ENCODE peak calls at places on chromosomes 13 and 19, in ten cellular contexts. E, P, Q, K, W, U, H, C, A and M are unnamed samples.

GRCh38 chr19:13138916-13139198 is 11.3 kb downstream of the STX10 start:
- DNase-seq in E (no peak), P (no peak), Q (no peak), K (no peak), W (no peak), U (no peak), H (no peak), C (no peak), A (no peak), M (no peak)

GRCh38 chr19:31595521-31595920 is 246.3 kb upstream of the TSHZ3 start:
- DNase-seq in E (peak), P (no peak), Q (no peak), K (no peak), W (no peak), U (no peak), H (no peak), C (no peak), A (no peak), M (no peak)

GRCh38 chr13:95083758-95084157 is 217.5 kb downstream of the ABCC4 start:
- DNase-seq in E (no peak), P (no peak), Q (no peak), K (peak), W (peak), U (no peak), H (peak), C (peak), A (no peak), M (no peak)

GRCh38 chr19:40596608-40597328 is 4.4 kb upstream of the LTBP4 start:
- DNase-seq in E (no peak), P (no peak), Q (peak), K (no peak), W (peak), U (no peak), H (no peak), C (no peak), A (peak), M (peak)

GRCh38 chr13:19862511-19863313 is 737 bp downstream of the ZMYM5 start:
- DNase-seq in E (no peak), P (peak), Q (peak), K (peak), W (peak), U (no peak), H (no peak), C (no peak), A (peak), M (peak)

GRCh38 chr19:16442386-16443276 is 29.1 kb downstream of the EPS15L1 start:
- DNase-seq in E (no peak), P (no peak), Q (peak), K (no peak), W (no peak), U (no peak), H (no peak), C (no peak), A (peak), M (no peak)

GRCh38 chr13:87821512-87821911 is 150.3 kb downstream of the SLITRK5 start:
- DNase-seq in E (no peak), P (no peak), Q (no peak), K (no peak), W (no peak), U (no peak), H (no peak), C (no peak), A (no peak), M (no peak)

GRCh38 chr19:2274937-2275535 is 6.9 kb downstream of the PEAK3 start:
- DNase-seq in E (no peak), P (peak), Q (peak), K (peak), W (peak), U (no peak), H (no peak), C (peak), A (peak), M (peak)

GRCh38 chr19:5805465-5806132 is 732 bp downstream of the NRTN start:
- DNase-seq in E (no peak), P (peak), Q (peak), K (peak), W (peak), U (no peak), H (no peak), C (no peak), A (peak), M (peak)

GRCh38 chr13:34719060-34719875 is 222.8 kb upstream of the NBEA start:
- DNase-seq in E (no peak), P (no peak), Q (no peak), K (no peak), W (no peak), U (no peak), H (no peak), C (no peak), A (no peak), M (no peak)

GRCh38 chr19:46082728-46083050 is 41.8 kb downstream of the IGFL3 start:
- DNase-seq in E (no peak), P (no peak), Q (no peak), K (peak), W (peak), U (no peak), H (no peak), C (peak), A (no peak), M (no peak)

GRCh38 chr13:41017744-41018582 is 1.2 kb downstream of the ELF1 start:
- DNase-seq in E (no peak), P (no peak), Q (no peak), K (no peak), W (no peak), U (no peak), H (no peak), C (no peak), A (no peak), M (no peak)

GRCh38 chr13:27624071-27624470 is 2.4 kb downstream of the POLR1D start:
- DNase-seq in E (no peak), P (no peak), Q (no peak), K (no peak), W (no peak), U (no peak), H (no peak), C (no peak), A (peak), M (no peak)

GRCh38 chr19:2270572-2271515 is 11.1 kb downstream of the PEAK3 start:
- DNase-seq in E (peak), P (peak), Q (peak), K (peak), W (peak), U (peak), H (no peak), C (peak), A (peak), M (peak)

GRCh38 chr13:21657538-21657937 is 13.3 kb upstream of the FGF9 start:
- DNase-seq in E (no peak), P (no peak), Q (no peak), K (peak), W (peak), U (no peak), H (no peak), C (peak), A (no peak), M (no peak)

GRCh38 chr13:39185326-39185725 is 147.1 kb downstream of the NHLRC3 start:
- DNase-seq in E (no peak), P (no peak), Q (no peak), K (no peak), W (no peak), U (no peak), H (no peak), C (no peak), A (no peak), M (no peak)

GRCh38 chr19:39265321-39265916 is 2.8 kb upstream of the IFNL2 start:
- DNase-seq in E (no peak), P (no peak), Q (no peak), K (no peak), W (no peak), U (no peak), H (no peak), C (no peak), A (no peak), M (peak)

GRCh38 chr13:112182831-112183543 is 116.0 kb downstream of the SOX1 start:
- DNase-seq in E (no peak), P (no peak), Q (no peak), K (no peak), W (peak), U (no peak), H (no peak), C (no peak), A (no peak), M (no peak)

GRCh38 chr13:95833713-95834112 is 156.8 kb downstream of the DNAJC3 start:
- DNase-seq in E (no peak), P (no peak), Q (no peak), K (peak), W (peak), U (no peak), H (no peak), C (peak), A (no peak), M (no peak)

GRCh38 chr19:13143135-13143534 is 7.0 kb downstream of the STX10 start:
- DNase-seq in E (no peak), P (no peak), Q (no peak), K (no peak), W (peak), U (no peak), H (peak), C (peak), A (no peak), M (no peak)

GRCh38 chr19:2288743-2289713 is 7.1 kb upstream of the PEAK3 start:
- DNase-seq in E (no peak), P (no peak), Q (no peak), K (no peak), W (no peak), U (no peak), H (no peak), C (no peak), A (no peak), M (no peak)

GRCh38 chr13:80989241-80989640 is 648.3 kb upstream of the SPRY2 start:
- DNase-seq in E (no peak), P (no peak), Q (no peak), K (no peak), W (peak), U (no peak), H (no peak), C (no peak), A (no peak), M (no peak)

GRCh38 chr13:97976551-97977375 is 23.3 kb downstream of the IPO5 start:
- DNase-seq in E (no peak), P (no peak), Q (peak), K (peak), W (peak), U (no peak), H (no peak), C (no peak), A (peak), M (peak)

GRCh38 chr13:27281420-27281819 is 10.8 kb downstream of the RASL11A start:
- DNase-seq in E (no peak), P (no peak), Q (no peak), K (no peak), W (peak), U (no peak), H (no peak), C (no peak), A (no peak), M (no peak)

GRCh38 chr13:33445024-33445423 is 159.5 kb upstream of the STARD13 start:
- DNase-seq in E (no peak), P (no peak), Q (no peak), K (no peak), W (no peak), U (no peak), H (no peak), C (no peak), A (no peak), M (no peak)

GRCh38 chr13:30847697-30848307 is 58.3 kb upstream of the MEDAG start:
- DNase-seq in E (no peak), P (no peak), Q (peak), K (no peak), W (peak), U (no peak), H (peak), C (peak), A (no peak), M (no peak)

GRCh38 chr13:45121421-45121820 is 1.1 kb downstream of the GTF2F2 start:
- DNase-seq in E (no peak), P (no peak), Q (no peak), K (peak), W (peak), U (no peak), H (no peak), C (no peak), A (no peak), M (peak)

GRCh38 chr19:38273499-38273898 is 9.1 kb downstream of the SPINT2 start:
- DNase-seq in E (no peak), P (no peak), Q (no peak), K (no peak), W (no peak), U (no peak), H (no peak), C (no peak), A (peak), M (no peak)

GRCh38 chr19:29541473-29542253 is 15.9 kb downstream of the VSTM2B start:
- DNase-seq in E (no peak), P (no peak), Q (no peak), K (no peak), W (no peak), U (no peak), H (no peak), C (no peak), A (no peak), M (no peak)

GRCh38 chr19:15107056-15108010 is at the start of gene SYDE1:
- DNase-seq in E (no peak), P (peak), Q (peak), K (peak), W (peak), U (no peak), H (no peak), C (peak), A (peak), M (peak)

DNA sequence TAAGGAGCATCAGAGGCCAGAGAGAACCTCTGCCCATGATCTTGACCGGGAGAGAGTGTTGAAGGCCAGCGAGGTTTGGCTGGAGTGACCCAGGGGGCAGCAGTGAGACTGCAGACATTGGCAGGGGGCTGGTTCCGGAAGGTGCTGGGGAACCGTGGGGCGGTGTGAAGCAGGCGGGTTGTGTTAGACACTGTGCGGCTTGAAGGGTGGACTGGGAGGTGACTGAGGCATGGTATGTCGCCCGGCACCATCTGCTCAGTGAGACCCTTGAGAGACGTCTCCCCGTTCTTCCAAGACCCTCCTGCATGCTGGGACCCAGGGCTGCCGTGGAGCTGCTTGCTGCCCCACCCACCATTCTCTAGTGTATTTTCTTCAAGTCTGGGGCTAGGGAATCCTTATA is 24.6 kb downstream of the CARM1 start:
- DNase-seq in E (no peak), P (no peak), Q (no peak), K (no peak), W (no peak), U (no peak), H (no peak), C (no peak), A (no peak), M (no peak)
- TF ChIP-seq CTCF in E (no peak), P (no peak), Q (no peak), K (no peak), W (no peak), U (no peak), H (peak), C (no peak), A (no peak), M (no peak)

GRCh38 chr13:61286148-61286745 is 129.4 kb downstream of the PCDH20 start:
- DNase-seq in E (no peak), P (peak), Q (no peak), K (no peak), W (no peak), U (no peak), H (no peak), C (no peak), A (no peak), M (no peak)
- TF ChIP-seq CTCF in E (peak), P (no peak), Q (peak), K (no peak), W (no peak), U (no peak), H (no peak), C (no peak), A (no peak), M (no peak)

DNA sequence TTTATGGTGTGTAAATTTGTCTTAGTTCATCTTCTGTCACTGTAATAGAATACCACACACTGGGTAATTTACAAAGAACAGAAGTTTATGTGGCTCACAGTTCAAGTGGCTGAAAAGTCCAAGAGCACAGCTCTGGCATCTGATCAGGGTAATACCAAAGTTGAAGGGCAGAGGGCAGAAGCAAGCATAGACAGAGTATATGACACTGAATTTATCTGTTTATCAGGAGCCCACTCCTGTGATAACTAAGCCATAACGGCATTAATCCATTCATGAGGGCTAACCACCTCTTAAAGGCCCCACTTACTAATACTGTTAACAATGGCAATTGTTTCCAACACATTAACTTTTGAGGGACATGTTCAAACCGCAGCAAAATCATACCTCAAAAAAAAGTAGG is 4.0 kb upstream of the RFXAP start:
- DNase-seq in E (no peak), P (peak), Q (no peak), K (no peak), W (peak), U (no peak), H (no peak), C (no peak), A (no peak), M (no peak)
- TF ChIP-seq CTCF in E (peak), P (peak), Q (no peak), K (peak), W (peak), U (no peak), H (peak), C (no peak), A (no peak), M (peak)

GRCh38 chr13:107141767-107142166 is 573.8 kb upstream of the ARGLU1 start:
- DNase-seq in E (no peak), P (no peak), Q (no peak), K (no peak), W (no peak), U (no peak), H (no peak), C (no peak), A (no peak), M (no peak)

GRCh38 chr13:107138987-107139386 is 571.0 kb upstream of the ARGLU1 start:
- DNase-seq in E (no peak), P (no peak), Q (peak), K (no peak), W (no peak), U (no peak), H (no peak), C (no peak), A (no peak), M (no peak)

GRCh38 chr13:107138468-107138867 is 570.5 kb upstream of the ARGLU1 start:
- DNase-seq in E (no peak), P (no peak), Q (no peak), K (no peak), W (peak), U (no peak), H (no peak), C (no peak), A (no peak), M (no peak)

DNA sequence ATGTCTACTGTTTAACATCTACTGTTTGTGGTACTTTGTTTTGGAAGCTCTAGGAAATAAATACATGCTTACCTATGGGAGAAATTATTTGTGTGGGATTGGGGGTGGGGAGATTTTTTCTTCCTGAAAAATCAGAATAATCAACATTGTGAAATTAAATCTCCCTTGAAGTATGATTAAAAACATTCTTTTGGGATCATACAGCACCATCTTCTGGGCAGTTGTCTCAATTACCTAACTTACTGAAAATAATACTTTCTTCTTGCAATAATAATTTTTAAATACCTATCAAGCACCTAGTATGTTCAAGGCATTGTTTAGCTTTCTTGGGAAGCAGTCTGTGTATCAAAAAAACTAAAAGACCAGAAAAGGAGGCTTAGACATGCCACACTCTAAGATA is 576.5 kb upstream of the ARGLU1 start:
- DNase-seq in E (no peak), P (no peak), Q (no peak), K (no peak), W (peak), U (no peak), H (no peak), C (peak), A (no peak), M (no peak)
- TF ChIP-seq CTCF in E (peak), P (no peak), Q (no peak), K (no peak), W (peak), U (no peak), H (no peak), C (peak), A (no peak), M (no peak)

DNA sequence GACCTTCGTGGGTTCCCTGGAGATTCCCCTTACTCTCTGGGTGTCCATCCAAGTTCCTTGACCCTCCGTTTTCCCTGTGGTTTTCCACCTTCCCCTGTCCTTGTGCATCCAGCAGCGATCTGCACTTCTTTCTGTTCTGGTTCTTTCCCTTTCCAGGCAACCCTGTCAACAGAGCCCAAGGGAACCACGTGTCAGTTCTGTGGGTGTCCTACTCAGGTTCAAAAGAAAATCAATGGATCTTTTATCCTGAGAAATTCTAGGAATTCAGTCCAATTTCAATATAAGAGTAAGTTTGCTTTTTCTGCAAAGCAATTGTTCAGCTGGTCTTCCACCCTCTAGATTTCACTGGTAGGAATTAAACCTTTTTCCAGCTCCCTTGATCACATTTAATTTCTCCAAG is 1394.8 kb upstream of the SLC10A2 start:
- DNase-seq in E (no peak), P (no peak), Q (no peak), K (no peak), W (no peak), U (no peak), H (no peak), C (no peak), A (no peak), M (no peak)
- TF ChIP-seq CTCF in E (no peak), P (no peak), Q (no peak), K (no peak), W (no peak), U (no peak), H (no peak), C (no peak), A (no peak), M (no peak)

DNA sequence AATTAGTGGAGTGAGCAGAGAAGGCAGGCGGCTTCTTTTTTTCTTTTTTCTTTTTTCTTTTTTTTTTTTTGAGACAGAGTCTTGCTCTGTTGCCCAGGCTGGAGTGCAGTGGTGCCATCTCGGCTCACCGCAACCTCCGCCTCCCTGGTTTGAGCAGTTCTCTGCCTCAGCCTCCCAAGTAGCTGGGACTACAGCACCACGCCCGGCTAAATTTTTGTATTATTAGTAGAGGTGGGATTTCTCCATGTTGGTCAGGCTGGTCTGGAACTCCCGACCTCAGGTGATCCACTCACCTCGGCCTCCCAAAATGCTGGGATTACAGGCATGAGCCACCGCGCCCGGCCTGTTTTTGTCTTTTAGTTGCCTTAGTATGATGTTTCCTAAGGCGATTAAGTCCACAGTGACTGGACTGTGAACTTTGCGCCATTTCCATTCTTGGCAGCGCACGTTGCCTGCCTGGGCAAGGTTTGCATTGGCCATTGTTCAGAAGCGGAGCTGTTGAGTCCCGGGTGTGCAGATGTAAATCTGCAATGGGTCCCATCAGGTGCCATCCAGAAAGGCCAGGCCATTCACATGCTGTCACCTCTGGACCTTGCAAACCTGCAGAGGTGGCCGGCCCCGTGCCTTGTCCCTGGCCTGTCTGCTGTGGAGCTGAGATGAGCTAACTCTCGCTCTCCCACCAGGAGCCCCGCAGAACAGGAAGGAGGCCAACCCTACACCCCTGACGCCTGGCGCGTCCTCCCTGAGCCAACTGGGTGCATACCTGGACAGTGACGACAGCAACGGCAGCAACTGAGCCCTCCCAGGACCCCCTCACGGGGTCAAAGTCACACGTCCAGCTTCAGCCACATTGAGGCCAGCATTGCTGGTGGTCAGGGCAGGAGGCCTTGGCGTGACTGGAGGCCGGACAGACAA is 10.9 kb upstream of the SHD start:
- DNase-seq in E (no peak), P (no peak), Q (no peak), K (no peak), W (no peak), U (no peak), H (no peak), C (no peak), A (peak), M (no peak)
- TF ChIP-seq CTCF in E (no peak), P (no peak), Q (no peak), K (no peak), W (no peak), U (no peak), H (no peak), C (no peak), A (no peak), M (no peak)